ENCODE peak calls at places on chromosomes 3 and 15, in eight cellular contexts. Z is A549, Q is IMR-90, L is HepG2, O is suprapubic skin, P is right lobe of liver, J is uterus, V is thyroid gland. G is an unnamed sample.

GRCh38 chr3:148815316-148815715 is 12.3 kb upstream of the CPB1 start:
- DNase-seq in J (no peak), P (no peak), L (no peak), O (no peak), V (no peak), Z (no peak), Q (no peak), G (no peak)

GRCh38 chr15:98405013-98405412 is 243.3 kb upstream of the IGF1R start:
- DNase-seq in P (no peak), J (no peak), Z (no peak), L (no peak), O (no peak), V (no peak), Q (no peak), G (no peak)

GRCh38 chr3:156820687-156821070 is 5.5 kb upstream of the LEKR1 start:
- DNase-seq in O (no peak), L (no peak), V (no peak), P (no peak), Z (no peak), Q (no peak), J (no peak), G (no peak)

GRCh38 chr3:8767667-8768363 is 1.6 kb downstream of the OXTR start:
- DNase-seq in Z (no peak), P (no peak), V (peak), Q (no peak), O (no peak), J (no peak), L (peak), G (no peak)

GRCh38 chr3:116939550-116939949 is 230.0 kb downstream of the TUSC7 start:
- DNase-seq in J (no peak), Z (no peak), V (no peak), O (no peak), L (no peak), Q (no peak), P (no peak), G (no peak)

GRCh38 chr3:21942328-21942727 is 191.3 kb upstream of the ZNF385D start:
- DNase-seq in J (no peak), Q (peak), L (no peak), P (no peak), Z (no peak), V (no peak), O (no peak), G (peak)

GRCh38 chr3:146777941-146778340 is 172.8 kb upstream of the PLSCR5 start:
- DNase-seq in Z (no peak), V (no peak), J (no peak), O (no peak), L (no peak), Q (no peak), P (no peak), G (no peak)

GRCh38 chr3:25532763-25533162 is 104.7 kb downstream of the RARB start:
- DNase-seq in Q (peak), P (no peak), Z (peak), J (no peak), L (peak), O (no peak), V (no peak), G (no peak)

GRCh38 chr3:179528786-179529185 is 33.9 kb upstream of the ACTL6A start:
- DNase-seq in L (no peak), O (no peak), Q (peak), J (no peak), Z (no peak), P (no peak), V (no peak), G (no peak)

GRCh38 chr3:191220908-191221307 is 21.9 kb downstream of the OSTN start:
- DNase-seq in P (no peak), Q (no peak), Z (no peak), O (no peak), V (no peak), L (peak), J (no peak), G (no peak)

GRCh38 chr3:25151497-25151896 is 276.6 kb upstream of the RARB start:
- DNase-seq in O (no peak), Z (no peak), L (no peak), V (no peak), Q (no peak), P (no peak), J (no peak), G (no peak)

GRCh38 chr3:82354181-82354696 is 592.8 kb upstream of the GBE1 start:
- DNase-seq in L (no peak), V (no peak), J (no peak), Z (no peak), O (no peak), Q (no peak), P (no peak), G (no peak)

GRCh38 chr15:32651229-32651837 is 9.8 kb downstream of the SCG5 start:
- DNase-seq in L (peak), Z (peak), J (no peak), Q (peak), P (peak), V (peak), O (no peak), G (no peak)

GRCh38 chr3:48524970-48525369 is 21.0 kb upstream of the SHISA5 start:
- DNase-seq in Z (no peak), Q (no peak), L (no peak), V (no peak), O (no peak), J (no peak), P (no peak), G (no peak)

GRCh38 chr15:40454904-40455391 is 14.2 kb downstream of the BAHD1 start:
- DNase-seq in V (no peak), P (no peak), J (no peak), L (no peak), O (no peak), Q (peak), Z (no peak), G (no peak)

GRCh38 chr15:80929689-80930088 is 59.9 kb downstream of the MESD start:
- DNase-seq in O (no peak), V (no peak), J (no peak), P (no peak), Q (peak), L (no peak), Z (no peak), G (no peak)

GRCh38 chr3:97981886-97982285 is 9.7 kb upstream of the RIOX2 start:
- DNase-seq in J (no peak), Q (peak), V (no peak), P (no peak), L (no peak), O (no peak), Z (no peak), G (no peak)

GRCh38 chr15:98776607-98777281 is 128.4 kb downstream of the IGF1R start:
- DNase-seq in Q (peak), O (no peak), Z (no peak), V (peak), L (peak), P (no peak), J (no peak), G (no peak)

GRCh38 chr15:75836953-75837321 is 6.3 kb upstream of the UBE2Q2 start:
- DNase-seq in V (no peak), O (no peak), Z (no peak), L (no peak), P (no peak), Q (peak), J (no peak), G (peak)

GRCh38 chr15:70091649-70092461 is 5.9 kb downstream of the TLE3 start:
- DNase-seq in J (no peak), Z (no peak), V (peak), O (no peak), L (peak), Q (no peak), P (peak), G (peak)

GRCh38 chr15:53196235-53196634 is 406.1 kb upstream of the ONECUT1 start:
- DNase-seq in J (no peak), O (no peak), Q (no peak), V (no peak), Z (no peak), P (no peak), L (no peak), G (no peak)

DNA sequence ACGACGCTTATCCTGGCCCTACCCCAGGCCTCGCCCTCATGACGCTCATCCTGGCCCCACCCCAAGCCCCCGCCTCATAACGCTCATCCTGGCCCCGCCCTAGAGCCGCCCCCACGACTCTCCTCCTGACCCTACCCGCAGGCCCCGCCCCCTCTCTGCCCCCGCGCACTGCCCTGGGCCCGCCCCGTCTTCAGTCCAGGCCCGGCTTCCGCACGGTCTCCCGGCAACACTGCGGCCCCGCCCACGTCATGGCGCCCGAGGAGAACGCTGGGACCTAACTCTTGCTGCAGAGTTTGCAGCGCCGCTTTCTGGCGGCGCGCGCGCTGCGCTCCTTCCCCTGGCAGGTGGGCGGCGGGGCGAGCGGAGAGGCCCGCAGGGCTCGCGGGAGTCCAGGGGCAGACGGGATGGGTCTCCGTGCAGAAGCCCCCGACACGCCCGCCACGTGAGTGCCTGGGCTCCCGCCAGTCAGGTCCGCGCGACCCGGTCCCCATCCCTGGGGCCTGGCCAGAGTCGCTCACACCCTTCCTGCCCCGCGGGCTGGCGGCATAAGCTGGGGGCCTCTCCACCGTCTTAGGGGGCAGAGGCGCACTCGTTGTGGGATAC is 52.5 kb upstream of the ROPN1B start:
- DNase-seq in V (no peak), L (peak), P (no peak), Q (peak), J (no peak), O (peak), Z (peak), G (no peak)
- TF ChIP-seq CTCF in V (no peak), L (peak), P (peak), Q (peak), J (peak), O (no peak), Z (no peak), G (no peak)

DNA sequence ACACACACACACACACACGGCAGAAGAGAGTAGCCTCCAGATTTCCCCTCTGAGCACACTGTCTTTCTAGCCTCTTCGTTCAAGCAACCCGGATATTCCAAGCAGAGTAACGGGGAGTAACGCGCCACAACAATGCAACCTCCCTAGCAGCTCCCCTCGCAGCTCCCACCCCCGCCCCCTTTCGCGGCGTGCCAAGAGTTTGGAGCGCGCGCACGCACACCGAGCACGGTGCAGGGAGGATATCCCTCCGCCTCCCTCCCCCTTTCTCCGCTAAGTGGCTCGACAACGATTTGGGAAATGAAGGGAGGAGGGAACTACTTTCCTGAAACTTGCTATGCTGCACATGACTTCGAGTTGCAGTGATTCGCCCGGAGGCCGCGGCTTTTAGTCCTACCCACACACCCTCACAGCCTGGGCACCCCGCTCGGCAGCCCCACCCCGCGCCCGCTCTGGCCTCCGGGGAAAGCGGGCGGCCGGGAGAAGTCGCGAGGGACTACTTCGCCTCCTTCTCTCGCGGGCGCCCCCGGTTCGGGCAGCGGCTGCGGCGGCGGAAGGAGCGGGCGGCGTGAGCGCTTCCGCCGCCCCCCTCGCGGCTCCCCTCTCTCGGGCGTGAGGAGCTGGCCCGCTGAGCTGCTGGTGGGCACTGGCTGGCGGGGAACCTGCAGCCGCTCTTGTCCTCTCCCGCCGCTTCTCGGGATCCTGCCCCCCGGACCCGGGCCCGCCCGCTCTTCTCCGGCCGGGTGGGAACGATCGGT is 733 bp upstream of the SPRED1 start:
- DNase-seq in V (peak), Z (peak), O (peak), P (peak), J (peak), L (peak), Q (peak), G (peak)
- TF ChIP-seq POLR2A in V (peak), Z (peak), O (no peak), P (peak), J (no peak), L (peak), Q (peak), G (no peak)

GRCh38 chr3:46974421-46975227 is 1.9 kb downstream of the CCDC12 start:
- DNase-seq in V (no peak), O (peak), J (no peak), Q (no peak), L (peak), P (no peak), Z (no peak), G (no peak)
- H3K4me3 ChIP-seq in V (no peak), O (peak), J (no peak), Q (no peak), L (peak), P (peak), Z (peak), G (no peak)

GRCh38 chr3:49839193-49839809 is 17.1 kb downstream of the TRAIP start:
- DNase-seq in Z (peak), V (peak), L (peak), O (peak), P (peak), J (peak), Q (peak), G (peak)
- TF ChIP-seq CTCF in Z (peak), V (peak), L (peak), O (peak), P (peak), J (peak), Q (peak), G (no peak)

GRCh38 chr15:24954783-24955548 is at the start of the genes SNRPN and SNURF:
- DNase-seq in P (peak), Q (peak), Z (peak), O (peak), J (peak), V (peak), L (peak), G (peak)
- TF ChIP-seq POLR2A in P (peak), Q (peak), Z (peak), O (no peak), J (peak), V (peak), L (peak), G (no peak)

DNA sequence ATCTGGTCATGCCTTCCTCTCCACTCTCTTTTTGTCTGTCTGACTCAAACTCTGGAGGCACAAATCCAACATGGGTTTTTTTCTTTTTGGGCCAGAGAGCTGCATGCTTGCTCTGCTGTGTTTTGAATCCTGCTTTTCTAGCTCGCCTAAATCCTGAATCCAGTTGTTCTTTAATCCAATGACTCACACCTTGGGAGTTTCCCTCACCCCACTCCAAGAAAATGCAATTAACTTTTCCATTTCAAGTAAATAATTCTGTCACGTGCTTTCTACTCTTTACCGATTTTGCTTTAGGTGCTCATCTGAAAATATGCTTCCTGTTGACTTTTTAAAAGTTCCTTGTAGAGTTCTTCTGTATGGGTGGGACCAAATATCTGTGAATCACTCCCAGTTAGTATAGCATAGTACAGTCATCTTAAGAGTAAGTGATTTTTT is 47.6 kb downstream of the SLMAP start:
- DNase-seq in Z (peak), O (no peak), Q (peak), V (peak), P (no peak), J (peak), L (no peak), G (no peak)
- H3K4me3 ChIP-seq in Z (peak), O (no peak), Q (no peak), V (no peak), P (no peak), J (no peak), L (no peak), G (no peak)